ENCODE peak calls at places on chromosomes 4 and X, in six cellular contexts. W is HCT116, H is heart left ventricle, T is esophagus squamous epithelium, D is tibial nerve, X is endothelial cell of umbilical vein. F is an unnamed sample.
A peak's percentile ranks its signal among the peaks of the same experiment; 100 is the strongest.

GRCh38 chr4:143335979-143336827 is 473 bp upstream of the GAB1 start:
- DNase-seq in W (no peak), H (peak; percentile 94), T (peak; percentile 17), D (peak; percentile 81), X (peak; percentile 93), F (peak; percentile 89)

GRCh38 chr4:10026485-10026884 is 5.2 kb upstream of the SLC2A9 start:
- DNase-seq in W (no peak), H (no peak), T (no peak), D (no peak), X (no peak), F (no peak)

GRCh38 chr4:181597766-181598165 is 645.4 kb upstream of the TENM3 start:
- DNase-seq in W (no peak), H (no peak), T (no peak), D (no peak), X (no peak), F (no peak)

GRCh38 chr4:23374280-23374679 is 515.6 kb downstream of the PPARGC1A start:
- DNase-seq in W (no peak), H (no peak), T (no peak), D (no peak), X (no peak), F (no peak)

GRCh38 chr4:104128850-104129213 is 365.9 kb downstream of the CXXC4 start:
- DNase-seq in W (peak; percentile 3), H (no peak), T (no peak), D (no peak), X (no peak), F (peak; percentile 24)

GRCh38 chrX:151019837-151020236 is 36.7 kb downstream of the HMGB3 start:
- DNase-seq in W (no peak), H (no peak), T (no peak), D (no peak), X (no peak), F (no peak)

GRCh38 chrX:65707153-65707552 is 39.7 kb downstream of the MSN start:
- DNase-seq in W (no peak), H (no peak), T (no peak), D (no peak), X (no peak), F (no peak)

GRCh38 chr4:23884261-23884660 is 5.6 kb downstream of the PPARGC1A start:
- DNase-seq in W (no peak), H (no peak), T (no peak), D (no peak), X (no peak), F (no peak)

GRCh38 chrX:147376601-147377387 is 534.9 kb upstream of the FMR1 start:
- DNase-seq in W (no peak), H (no peak), T (no peak), D (no peak), X (no peak), F (peak; percentile 55)

GRCh38 chr4:37138789-37139188 is 105.8 kb upstream of the NWD2 start:
- DNase-seq in W (no peak), H (no peak), T (no peak), D (no peak), X (no peak), F (no peak)

GRCh38 chr4:146132445-146132844 is 43.1 kb upstream of the LSM6 start:
- DNase-seq in W (no peak), H (no peak), T (no peak), D (no peak), X (no peak), F (no peak)

GRCh38 chr4:121182296-121182695 is 18.2 kb upstream of the TNIP3 start:
- DNase-seq in W (no peak), H (no peak), T (no peak), D (no peak), X (peak; percentile 10), F (no peak)

GRCh38 chrX:136608295-136608933 is 39.5 kb upstream of the CD40LG start:
- DNase-seq in W (peak; percentile 3), H (peak; percentile 33), T (no peak), D (peak; percentile 5), X (peak; percentile 2), F (peak; percentile 22)

GRCh38 chr4:102356562-102357202 is 11.4 kb upstream of the SLC39A8 start:
- DNase-seq in W (no peak), H (no peak), T (no peak), D (no peak), X (no peak), F (peak; percentile 51)

GRCh38 chr4:17448689-17449088 is 63.2 kb downstream of the QDPR start:
- DNase-seq in W (no peak), H (no peak), T (no peak), D (no peak), X (peak; percentile 62), F (no peak)

GRCh38 chr4:176137626-176138025 is 57.8 kb downstream of the SPATA4 start:
- DNase-seq in W (no peak), H (no peak), T (no peak), D (no peak), X (no peak), F (no peak)

GRCh38 chrX:39212456-39212855 is 411.2 kb downstream of the MID1IP1 start:
- DNase-seq in W (no peak), H (no peak), T (no peak), D (no peak), X (no peak), F (no peak)

GRCh38 chrX:40009462-40009851 is 88.3 kb downstream of the BCOR start:
- DNase-seq in W (no peak), H (no peak), T (no peak), D (no peak), X (no peak), F (no peak)

GRCh38 chrX:38664285-38664684 is 102.9 kb downstream of the TSPAN7 start:
- DNase-seq in W (peak; percentile 26), H (no peak), T (no peak), D (peak; percentile 8), X (peak; percentile 20), F (peak; percentile 14)

GRCh38 chr4:78369691-78370090 is 181.9 kb upstream of the ANXA3 start:
- DNase-seq in W (no peak), H (no peak), T (no peak), D (no peak), X (no peak), F (no peak)

GRCh38 chr4:153204247-153205027 is at the start of gene TRIM2:
- DNase-seq in W (peak; percentile 86), H (peak; percentile 71), T (no peak), D (peak; percentile 73), X (peak; percentile 67), F (peak; percentile 96)

GRCh38 chr4:153207027-153207426 is 2.8 kb downstream of the TRIM2 start:
- DNase-seq in W (no peak), H (no peak), T (no peak), D (no peak), X (no peak), F (no peak)

GRCh38 chr4:153206534-153206933 is 2.3 kb downstream of the TRIM2 start:
- DNase-seq in W (no peak), H (no peak), T (no peak), D (no peak), X (no peak), F (no peak)

GRCh38 chr4:153205757-153206156 is 1.5 kb downstream of the TRIM2 start:
- DNase-seq in W (peak; percentile 92), H (no peak), T (no peak), D (no peak), X (no peak), F (peak; percentile 55)

DNA sequence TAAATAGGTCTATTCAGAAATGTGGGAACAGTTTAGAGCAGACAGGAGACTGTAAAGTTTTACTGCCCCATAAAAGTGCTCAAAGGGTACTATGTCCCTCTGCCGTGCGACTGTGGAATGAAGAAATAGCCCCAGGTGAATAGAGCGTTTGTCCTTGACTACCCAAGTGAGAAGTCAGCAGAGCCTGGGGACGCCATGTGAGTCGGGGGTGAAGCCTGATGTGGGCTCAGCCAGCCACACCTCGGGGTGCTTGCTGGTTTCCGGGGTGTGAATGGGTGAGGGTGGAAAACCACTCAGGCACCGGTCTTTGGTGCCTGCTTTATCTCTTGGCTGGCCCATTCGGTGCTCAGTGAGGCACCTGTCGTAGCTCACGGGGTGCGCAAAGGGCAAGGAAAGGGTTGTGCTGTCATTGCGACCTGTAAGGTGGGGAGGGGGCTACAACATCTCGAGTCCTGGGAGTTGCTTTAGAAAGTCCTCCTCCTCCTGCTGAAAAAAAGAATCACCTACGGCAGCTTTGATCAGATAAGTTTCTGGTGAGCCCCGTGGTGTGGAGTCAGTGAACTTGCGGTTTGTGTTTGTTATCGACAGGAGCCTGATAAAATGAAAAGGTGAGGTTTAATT is 895 bp downstream of the TRIM2 start:
- DNase-seq in W (no peak), H (no peak), T (no peak), D (no peak), X (no peak), F (peak; percentile 38)
- H3K27ac ChIP-seq in W (peak overlapping the region; percentile 86), H (no peak overlapping the region), T (peak overlapping the region; percentile 1), D (peak overlapping the region; percentile 77), X (no peak overlapping the region), F (peak overlapping the region; percentile 64)

GRCh38 chr4:8198906-8199593 is at the start of gene SH3TC1:
- DNase-seq in W (peak; percentile 46), H (peak; percentile 93), T (peak; percentile 36), D (peak; percentile 71), X (peak; percentile 94), F (peak; percentile 97)
- TF ChIP-seq POLR2A in W (no peak), H (no peak), T (peak; percentile 92), D (peak; percentile 37), X (peak; percentile 95), F (peak; percentile 96)

GRCh38 chr4:25966171-25966570 is 52.2 kb downstream of the SMIM20 start:
- DNase-seq in W (no peak), H (no peak), T (no peak), D (no peak), X (no peak), F (no peak)

GRCh38 chr4:25969374-25969773 is 55.4 kb downstream of the SMIM20 start:
- DNase-seq in W (no peak), H (no peak), T (no peak), D (no peak), X (no peak), F (no peak)

GRCh38 chr4:25973346-25973745 is 59.3 kb downstream of the SMIM20 start:
- DNase-seq in W (no peak), H (no peak), T (no peak), D (no peak), X (no peak), F (no peak)

GRCh38 chr4:25970241-25970675 is 56.2 kb downstream of the SMIM20 start:
- DNase-seq in W (no peak), H (peak; percentile 48), T (no peak), D (no peak), X (no peak), F (peak; percentile 45)

DNA sequence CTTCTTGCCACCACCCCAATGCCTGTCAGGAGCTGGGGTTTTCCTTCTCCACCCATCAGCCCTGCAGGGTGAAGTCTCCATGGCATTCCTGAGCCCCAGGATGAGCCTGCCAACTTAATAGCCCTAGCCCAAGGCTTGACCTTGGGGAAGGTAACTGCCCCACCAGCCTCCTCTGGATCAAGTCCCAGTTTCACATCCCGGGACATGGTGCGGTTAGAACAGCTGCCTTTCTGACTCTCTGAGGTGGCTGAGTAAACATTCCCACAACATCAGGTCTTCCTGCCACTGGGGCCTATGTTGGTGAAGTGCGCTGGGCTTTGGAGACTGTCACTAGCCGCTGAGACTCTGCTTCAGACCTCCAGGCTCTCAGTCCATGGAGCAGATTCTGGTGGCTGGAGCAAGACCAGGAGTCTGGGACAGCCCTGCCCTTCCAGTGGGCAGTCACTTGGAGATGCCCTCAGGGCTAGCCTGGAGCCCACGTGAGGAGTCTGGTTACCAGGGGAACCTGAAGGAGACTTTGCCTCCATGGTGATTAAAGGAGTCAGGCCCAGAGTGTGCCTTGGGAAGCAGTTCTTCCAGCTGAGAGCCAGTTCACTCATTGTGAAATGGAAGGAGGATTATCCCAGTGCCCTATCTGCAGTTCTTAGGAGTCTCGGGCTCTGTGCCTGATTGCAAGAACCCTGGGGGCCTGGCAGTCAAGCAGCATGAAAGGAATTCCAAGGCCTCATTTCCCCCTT is 56.8 kb downstream of the SMIM20 start:
- DNase-seq in W (no peak), H (no peak), T (no peak), D (no peak), X (no peak), F (peak; percentile 28)
- H3K27ac ChIP-seq in W (no peak overlapping the region), H (no peak overlapping the region), T (no peak overlapping the region), D (no peak overlapping the region), X (no peak overlapping the region), F (peak overlapping the region; percentile 18)

GRCh38 chrX:12974217-12974796 is 603 bp upstream of the TMSB4X start:
- DNase-seq in W (no peak), H (peak; percentile 79), T (no peak), D (peak; percentile 40), X (peak; percentile 58), F (peak; percentile 65)
- TF ChIP-seq POLR2A in W (no peak), H (no peak), T (no peak), D (no peak), X (no peak), F (no peak)